ENCODE peak calls at places on chromosomes 3 and 15, in four cellular contexts. A is HS-5, B is GM20000, W is PC-9. Q is an unnamed sample.

GRCh38 chr15:51267047-51267713 is 71.2 kb downstream of the CYP19A1 start:
- DNase-seq in A (no peak), B (no peak), W (no peak), Q (no peak)

GRCh38 chr15:48937886-48938285 is 25.8 kb downstream of the SHC4 start:
- DNase-seq in A (no peak), B (no peak), W (no peak), Q (no peak)

GRCh38 chr3:187743195-187744141 is 1.8 kb downstream of the BCL6 start:
- DNase-seq in A (no peak), B (no peak), W (no peak), Q (no peak)

GRCh38 chr3:123244128-123244527 is 42.4 kb downstream of the SEC22A start:
- DNase-seq in A (no peak), B (no peak), W (no peak), Q (no peak)

GRCh38 chr3:64438837-64439236 is 213.6 kb upstream of the PRICKLE2 start:
- DNase-seq in A (no peak), B (no peak), W (no peak), Q (no peak)

GRCh38 chr15:62559049-62559733 is 394.1 kb upstream of the C2CD4B start:
- DNase-seq in A (no peak), B (no peak), W (no peak), Q (no peak)

GRCh38 chr3:168839692-168840091 is 744.0 kb upstream of the GOLIM4 start:
- DNase-seq in A (no peak), B (no peak), W (no peak), Q (no peak)

GRCh38 chr15:20357139-20358065 is 184.2 kb downstream of the GOLGA6L6 start:
- DNase-seq in A (no peak), B (peak), W (no peak), Q (no peak)

GRCh38 chr15:41780266-41780665 is 6.0 kb downstream of the MAPKBP1 start:
- DNase-seq in A (no peak), B (no peak), W (no peak), Q (no peak)

GRCh38 chr3:188153498-188153948 is 434 bp upstream of the LPP start:
- DNase-seq in A (peak), B (no peak), W (peak), Q (peak)

GRCh38 chr3:109384164-109384563 is 46.8 kb upstream of the DPPA4 start:
- DNase-seq in A (no peak), B (no peak), W (no peak), Q (no peak)

GRCh38 chr3:123949606-123950005 is 11.4 kb downstream of the CCDC14 start:
- DNase-seq in A (peak), B (no peak), W (no peak), Q (no peak)

GRCh38 chr3:122774564-122774963 is 19.1 kb downstream of the HSPBAP1 start:
- DNase-seq in A (no peak), B (peak), W (no peak), Q (no peak)

Q was measured in T1000.